ENCODE peak calls at places on chromosome 11, in seven cellular contexts. D is OCI-LY7, X is SK-N-SH, Q is HCT116, U is MM.1S, F is GM23338, T is GM23248. N is an unnamed sample.

GRCh38 chr11:61333638-61334433 is 808 bp downstream of the TKFC start:
- DNase-seq in D (no peak), X (peak; percentile 36), Q (no peak), U (peak; percentile 22), F (no peak), T (no peak), N (no peak)

GRCh38 chr11:3942956-3943497 is 87.6 kb downstream of the STIM1 start:
- DNase-seq in D (no peak), X (no peak), Q (no peak), U (no peak), F (no peak), T (peak; percentile 33), N (no peak)

GRCh38 chr11:111954154-111954553 is 17.0 kb downstream of the DIXDC1 start:
- DNase-seq in D (no peak), X (no peak), Q (no peak), U (no peak), F (no peak), T (no peak), N (no peak)

GRCh38 chr11:80593981-80594380 is 1153.2 kb upstream of the TENM4 start:
- DNase-seq in D (no peak), X (no peak), Q (no peak), U (no peak), F (no peak), T (no peak), N (peak; percentile 76)

GRCh38 chr11:130873766-130874165 is 42.5 kb downstream of the SNX19 start:
- DNase-seq in D (no peak), X (no peak), Q (no peak), U (no peak), F (no peak), T (peak; percentile 84), N (no peak)

GRCh38 chr11:75611823-75612222 is 49.8 kb downstream of the SERPINH1 start:
- DNase-seq in D (no peak), X (no peak), Q (no peak), U (no peak), F (no peak), T (no peak), N (no peak)

GRCh38 chr11:127531167-127531566 is 530.6 kb upstream of the KIRREL3 start:
- DNase-seq in D (no peak), X (no peak), Q (no peak), U (no peak), F (no peak), T (no peak), N (no peak)

GRCh38 chr11:6650980-6651379 is 4.6 kb downstream of the DCHS1 start:
- DNase-seq in D (no peak), X (no peak), Q (no peak), U (no peak), F (no peak), T (peak; percentile 20), N (no peak)

DNA sequence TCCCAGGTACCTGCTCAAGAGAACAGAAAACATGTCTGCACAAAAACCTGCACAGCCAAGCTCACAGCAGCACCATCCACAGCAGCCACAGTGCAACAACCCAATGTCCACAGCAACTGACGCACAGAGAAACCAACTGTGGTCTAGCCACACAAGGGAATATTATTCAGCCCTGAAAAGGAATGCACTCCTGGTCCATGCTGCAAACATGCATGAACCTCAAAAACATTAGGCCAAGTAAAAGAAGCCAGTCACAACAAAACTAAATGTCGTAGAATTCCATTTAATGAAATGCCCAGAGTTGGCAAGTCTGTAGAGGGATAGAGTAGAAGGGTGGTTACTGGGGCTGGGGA is 60.6 kb downstream of the MYEOV start:
- DNase-seq in D (no peak), X (no peak), Q (no peak), U (no peak), F (no peak), T (no peak), N (no peak)
- H3K9me2 ChIP-seq in D (no peaks in the 10 kb centered on the region), X (no peaks in the 10 kb centered on the region), Q (no peaks in the 10 kb centered on the region), U (no peaks in the 10 kb centered on the region), F (no peaks in the 10 kb centered on the region), T (no peaks in the 10 kb centered on the region), N (no peaks in the 10 kb centered on the region)

GRCh38 chr11:94849836-94850235 is 81.7 kb downstream of the AMOTL1 start:
- DNase-seq in D (no peak), X (no peak), Q (no peak), U (no peak), F (no peak), T (peak; percentile 28), N (no peak)
- H3K9me2 ChIP-seq in D (no peaks in the 10 kb centered on the region), X (no peaks in the 10 kb centered on the region), Q (no peaks in the 10 kb centered on the region), U (no peaks in the 10 kb centered on the region), F (no peaks in the 10 kb centered on the region), T (no peaks in the 10 kb centered on the region), N (no peaks in the 10 kb centered on the region)

GRCh38 chr11:45319077-45319476 is 32.9 kb upstream of the SYT13 start:
- DNase-seq in D (no peak), X (no peak), Q (no peak), U (no peak), F (no peak), T (no peak), N (no peak)
- H3K9me2 ChIP-seq in D (no peaks in the 10 kb centered on the region), X (no peaks in the 10 kb centered on the region), Q (no peaks in the 10 kb centered on the region), U (no peaks in the 10 kb centered on the region), F (no peaks in the 10 kb centered on the region), T (no peaks in the 10 kb centered on the region), N (no peaks in the 10 kb centered on the region)

DNA sequence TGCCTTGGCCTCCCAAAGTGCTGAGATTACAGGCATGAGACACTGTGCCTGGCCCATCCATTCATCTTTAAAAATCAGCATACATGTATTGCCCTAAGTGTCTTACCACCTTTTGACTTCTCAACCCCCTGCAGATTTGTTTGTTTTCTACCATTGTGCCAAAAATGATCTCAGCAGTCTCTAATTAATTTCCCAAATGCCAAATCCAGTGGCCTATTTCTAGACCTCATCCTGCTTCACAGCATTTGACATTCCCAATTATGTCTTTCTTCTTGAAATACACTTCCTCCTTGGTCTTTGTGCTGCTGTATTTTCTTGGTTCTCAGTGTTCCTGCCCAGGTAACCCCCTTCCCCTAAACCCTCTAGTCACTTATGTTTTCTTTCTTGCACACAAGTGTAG is 46.0 kb upstream of the GRAMD1B start:
- DNase-seq in D (no peak), X (no peak), Q (no peak), U (no peak), F (no peak), T (no peak), N (no peak)
- H3K9me2 ChIP-seq in D (no peaks in the 10 kb centered on the region), X (no peaks in the 10 kb centered on the region), Q (no peaks in the 10 kb centered on the region), U (no peaks in the 10 kb centered on the region), F (no peaks in the 10 kb centered on the region), T (no peaks in the 10 kb centered on the region), N (no peaks in the 10 kb centered on the region)

GRCh38 chr11:69049490-69049867 is 747 bp downstream of the TPCN2 start:
- DNase-seq in D (peak; percentile 44), X (peak; percentile 48), Q (no peak), U (no peak), F (no peak), T (no peak), N (no peak)
- H3K9me2 ChIP-seq in D (no peaks in the 10 kb centered on the region), X (no peaks in the 10 kb centered on the region), Q (no peaks in the 10 kb centered on the region), U (no peaks in the 10 kb centered on the region), F (no peaks in the 10 kb centered on the region), T (no peaks in the 10 kb centered on the region), N (no peaks in the 10 kb centered on the region)

DNA sequence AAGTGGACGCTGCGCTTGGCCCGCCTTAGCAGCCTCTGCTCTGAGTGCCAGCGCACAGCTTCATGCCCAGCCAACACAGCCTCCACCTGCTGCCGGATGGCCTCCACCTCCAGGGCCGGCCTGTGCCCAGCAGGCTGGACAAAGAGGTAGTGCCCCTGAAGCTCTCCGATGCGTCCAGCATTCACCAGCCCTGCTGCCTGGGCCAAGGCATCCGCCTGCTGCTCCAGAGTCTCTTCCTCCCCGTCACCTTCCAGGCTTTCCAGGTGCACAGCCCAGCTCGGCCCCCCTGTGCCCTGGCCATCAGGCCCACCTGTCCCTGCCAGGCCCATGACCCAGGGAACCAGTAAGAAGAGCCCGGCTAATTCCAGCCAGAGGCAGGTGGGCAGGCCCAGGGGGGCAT is 2.5 kb downstream of the PCSK7 start:
- DNase-seq in D (no peak), X (no peak), Q (no peak), U (no peak), F (no peak), T (no peak), N (peak; percentile 4)
- H3K9me2 ChIP-seq in D (no peaks in the 10 kb centered on the region), X (no peaks in the 10 kb centered on the region), Q (no peaks in the 10 kb centered on the region), U (no peaks in the 10 kb centered on the region), F (no peaks in the 10 kb centered on the region), T (no peaks in the 10 kb centered on the region), N (no peaks in the 10 kb centered on the region)

GRCh38 chr11:10592331-10592730 is 23.9 kb upstream of the LYVE1 start:
- DNase-seq in D (no peak), X (no peak), Q (peak; percentile 26), U (no peak), F (no peak), T (peak; percentile 93), N (peak; percentile 93)

GRCh38 chr11:10587995-10588394 is 19.5 kb upstream of the LYVE1 start:
- DNase-seq in D (no peak), X (no peak), Q (no peak), U (no peak), F (no peak), T (no peak), N (no peak)

GRCh38 chr11:10591741-10592140 is 23.3 kb upstream of the LYVE1 start:
- DNase-seq in D (no peak), X (no peak), Q (no peak), U (no peak), F (no peak), T (peak; percentile 27), N (no peak)

GRCh38 chr11:10588904-10589303 is 20.4 kb upstream of the LYVE1 start:
- DNase-seq in D (no peak), X (no peak), Q (no peak), U (no peak), F (no peak), T (no peak), N (no peak)

DNA sequence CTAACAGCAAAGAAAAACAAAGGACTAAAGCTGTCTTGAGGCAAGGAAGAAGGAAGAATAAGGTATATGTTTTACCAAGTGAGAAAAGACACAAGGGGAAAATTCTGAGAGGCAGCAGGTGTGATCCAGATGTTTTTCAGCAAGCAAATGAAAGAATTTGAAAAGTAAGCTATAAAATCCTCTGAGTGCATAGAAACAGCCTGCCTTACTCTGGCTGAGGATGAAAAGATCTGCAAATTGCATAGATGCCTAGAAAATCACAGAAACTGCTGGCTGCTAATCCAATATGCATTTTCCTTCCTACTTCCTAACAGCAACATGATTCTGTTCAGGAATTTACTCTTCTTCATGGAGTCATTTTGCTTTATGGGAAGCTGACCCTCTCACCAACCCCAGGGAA is 22.1 kb upstream of the LYVE1 start:
- DNase-seq in D (no peak), X (no peak), Q (no peak), U (no peak), F (no peak), T (no peak), N (no peak)
- H3K9me2 ChIP-seq in D (no peaks in the 10 kb centered on the region), X (no peaks in the 10 kb centered on the region), Q (no peaks in the 10 kb centered on the region), U (no peaks in the 10 kb centered on the region), F (no peaks in the 10 kb centered on the region), T (no peaks in the 10 kb centered on the region), N (no peaks in the 10 kb centered on the region)

GRCh38 chr11:99351620-99352019 is 330.9 kb downstream of the CNTN5 start:
- DNase-seq in D (no peak), X (no peak), Q (no peak), U (no peak), F (no peak), T (no peak), N (no peak)
- H3K9me2 ChIP-seq in D (no peaks in the 10 kb centered on the region), X (no peaks in the 10 kb centered on the region), Q (no peaks in the 10 kb centered on the region), U (no peaks in the 10 kb centered on the region), F (no peaks in the 10 kb centered on the region), T (no peaks in the 10 kb centered on the region), N (no peaks in the 10 kb centered on the region)

GRCh38 chr11:86797133-86797532 is 3.2 kb upstream of the PRSS23 start:
- DNase-seq in D (no peak), X (no peak), Q (no peak), U (no peak), F (no peak), T (no peak), N (no peak)
- H3K9me2 ChIP-seq in D (no peaks in the 10 kb centered on the region), X (no peaks in the 10 kb centered on the region), Q (no peaks in the 10 kb centered on the region), U (no peaks in the 10 kb centered on the region), F (no peaks in the 10 kb centered on the region), T (no peaks in the 10 kb centered on the region), N (peaks cover 4% of the 10 kb centered on the region)